ENCODE peak calls at places on chromosomes 11 and 22, in ten cellular contexts. L, A, Y, Z, H, N, J, X, P and V are unnamed samples.

GRCh38 chr22:39242809-39243442 is 1.9 kb downstream of the PDGFB start:
- DNase-seq in L (no peak), A (no peak), Y (peak), Z (no peak), H (no peak), N (no peak), J (no peak), X (no peak), P (no peak), V (no peak)

GRCh38 chr22:45204241-45204640 is 36.5 kb downstream of the KIAA0930 start:
- DNase-seq in L (no peak), A (no peak), Y (no peak), Z (no peak), H (peak), N (no peak), J (no peak), X (no peak), P (no peak), V (peak)

GRCh38 chr22:40610329-40610850 is 26.1 kb downstream of the MRTFA start:
- DNase-seq in L (no peak), A (no peak), Y (no peak), Z (no peak), H (no peak), N (no peak), J (no peak), X (no peak), P (no peak), V (peak)

GRCh38 chr22:47203554-47203991 is 441.1 kb downstream of the TBC1D22A start:
- DNase-seq in L (no peak), A (no peak), Y (no peak), Z (no peak), H (no peak), N (no peak), J (no peak), X (no peak), P (peak), V (no peak)

GRCh38 chr22:28983788-28984441 is 77.7 kb downstream of the C22orf31 start:
- DNase-seq in L (peak), A (no peak), Y (peak), Z (no peak), H (no peak), N (peak), J (no peak), X (no peak), P (no peak), V (no peak)

GRCh38 chr11:3809624-3809928 is 1.2 kb downstream of the PGAP2 start:
- DNase-seq in L (no peak), A (no peak), Y (peak), Z (no peak), H (no peak), N (no peak), J (no peak), X (no peak), P (no peak), V (no peak)

GRCh38 chr11:99925968-99926367 is 761.1 kb upstream of the ARHGAP42 start:
- DNase-seq in L (no peak), A (no peak), Y (no peak), Z (no peak), H (no peak), N (no peak), J (no peak), X (no peak), P (no peak), V (no peak)

GRCh38 chr11:12403995-12404345 is 26.6 kb downstream of the PARVA start:
- DNase-seq in L (no peak), A (no peak), Y (no peak), Z (no peak), H (no peak), N (no peak), J (no peak), X (no peak), P (no peak), V (no peak)

GRCh38 chr22:41305646-41306045 is 4.3 kb downstream of the ZC3H7B start:
- DNase-seq in L (peak), A (no peak), Y (no peak), Z (peak), H (no peak), N (peak), J (no peak), X (no peak), P (peak), V (no peak)

GRCh38 chr11:117315285-117316196 is 515 bp downstream of the BACE1 start:
- DNase-seq in L (no peak), A (no peak), Y (no peak), Z (no peak), H (no peak), N (peak), J (no peak), X (no peak), P (peak), V (no peak)

GRCh38 chr11:86205415-86206268 is 38.9 kb upstream of the EED start:
- DNase-seq in L (no peak), A (no peak), Y (no peak), Z (no peak), H (no peak), N (no peak), J (no peak), X (no peak), P (no peak), V (no peak)

GRCh38 chr11:34192481-34193401 is 87.3 kb downstream of the NAT10 start:
- DNase-seq in L (peak), A (peak), Y (no peak), Z (peak), H (no peak), N (peak), J (peak), X (no peak), P (peak), V (no peak)

GRCh38 chr22:48306785-48307570 is 1520.7 kb downstream of the BRD1 start:
- DNase-seq in L (no peak), A (no peak), Y (peak), Z (no peak), H (no peak), N (no peak), J (no peak), X (no peak), P (no peak), V (no peak)

GRCh38 chr11:7250166-7250565 is 1.5 kb upstream of the SYT9 start:
- DNase-seq in L (no peak), A (no peak), Y (no peak), Z (no peak), H (no peak), N (no peak), J (no peak), X (no peak), P (no peak), V (no peak)

GRCh38 chr22:22061085-22062077 is 78.8 kb upstream of the TOP3B start:
- DNase-seq in L (peak), A (peak), Y (no peak), Z (no peak), H (no peak), N (peak), J (no peak), X (no peak), P (peak), V (no peak)

GRCh38 chr11:117072517-117073218 is 25.6 kb downstream of the SIK3 start:
- DNase-seq in L (peak), A (no peak), Y (no peak), Z (peak), H (no peak), N (peak), J (no peak), X (no peak), P (peak), V (no peak)